ENCODE peak calls at places on chromosomes 2 and 18, in nine cellular contexts. X is psoas muscle, J is heart right ventricle, Q is B cell, I is IMR-90, A is tibial nerve, C is A549, P is dorsolateral prefrontal cortex, D is endothelial cell. U is an unnamed sample.

GRCh38 chr2:114049280-114049679 is 159.4 kb downstream of the ACTR3 start:
- DNase-seq in X (no peak), J (no peak), Q (no peak), I (no peak), A (no peak), C (no peak), P (no peak), D (no peak), U (no peak)

GRCh38 chr18:58813821-58814220 is 50.9 kb upstream of the ZNF532 start:
- DNase-seq in X (no peak), J (no peak), Q (no peak), I (no peak), A (no peak), C (no peak), P (no peak), D (no peak), U (no peak)

GRCh38 chr2:175187378-175187777 is 5.9 kb upstream of the ATP5MC3 start:
- DNase-seq in X (no peak), J (no peak), Q (no peak), I (peak; percentile 11), A (no peak), C (peak; percentile 7), P (no peak), D (no peak), U (no peak)

GRCh38 chr18:7147399-7147798 is 29.8 kb upstream of the LAMA1 start:
- DNase-seq in X (no peak), J (no peak), Q (no peak), I (no peak), A (no peak), C (no peak), P (no peak), D (no peak), U (no peak)

GRCh38 chr18:62925031-62925688 is 209.8 kb downstream of the PHLPP1 start:
- DNase-seq in X (no peak), J (no peak), Q (no peak), I (peak; percentile 29), A (no peak), C (no peak), P (no peak), D (no peak), U (no peak)

GRCh38 chr18:35479911-35480586 is 17.7 kb downstream of the INO80C start:
- DNase-seq in X (no peak), J (no peak), Q (no peak), I (no peak), A (no peak), C (no peak), P (no peak), D (no peak), U (no peak)

GRCh38 chr18:51437280-51438271 is 240.1 kb upstream of the MEX3C start:
- DNase-seq in X (no peak), J (no peak), Q (no peak), I (no peak), A (no peak), C (no peak), P (no peak), D (no peak), U (no peak)

GRCh38 chr18:50659091-50660003 is 99.5 kb downstream of the MAPK4 start:
- DNase-seq in X (no peak), J (no peak), Q (no peak), I (peak; percentile 5), A (no peak), C (peak; percentile 16), P (peak; percentile 59), D (no peak), U (no peak)

GRCh38 chr2:94982661-94983060 is 42.8 kb upstream of the MAL start:
- DNase-seq in X (no peak), J (no peak), Q (no peak), I (peak; percentile 32), A (no peak), C (no peak), P (no peak), D (no peak), U (no peak)

GRCh38 chr2:190746971-190747761 is 98.3 kb downstream of the NAB1 start:
- DNase-seq in X (no peak), J (no peak), Q (no peak), I (peak; percentile 59), A (no peak), C (no peak), P (no peak), D (peak; percentile 9), U (no peak)

GRCh38 chr2:239835056-239835455 is 190.1 kb downstream of the NDUFA10 start:
- DNase-seq in X (no peak), J (no peak), Q (no peak), I (no peak), A (no peak), C (no peak), P (no peak), D (no peak), U (peak; percentile 28)

GRCh38 chr2:181678033-181678586 is 2.2 kb downstream of the NEUROD1 start:
- DNase-seq in X (peak; percentile 39), J (peak; percentile 70), Q (no peak), I (peak; percentile 78), A (no peak), C (no peak), P (no peak), D (peak; percentile 87), U (peak; percentile 79)

GRCh38 chr18:22504665-22505064 is 87.0 kb upstream of the CTAGE1 start:
- DNase-seq in X (no peak), J (no peak), Q (no peak), I (peak; percentile 68), A (no peak), C (peak; percentile 14), P (no peak), D (no peak), U (no peak)

GRCh38 chr18:77071711-77072292 is 60.8 kb downstream of the MBP start:
- DNase-seq in X (no peak), J (no peak), Q (peak; percentile 65), I (peak; percentile 100), A (no peak), C (peak; percentile 21), P (peak; percentile 62), D (no peak), U (no peak)

GRCh38 chr2:207162319-207162718 is 3.4 kb downstream of the KLF7 start:
- DNase-seq in X (no peak), J (no peak), Q (no peak), I (no peak), A (no peak), C (no peak), P (no peak), D (no peak), U (no peak)

GRCh38 chr18:78814321-78814720 is 165.3 kb upstream of the SALL3 start:
- DNase-seq in X (no peak), J (no peak), Q (no peak), I (no peak), A (no peak), C (no peak), P (no peak), D (no peak), U (no peak)

GRCh38 chr2:111162718-111163331 is 42.1 kb downstream of the BCL2L11 start:
- DNase-seq in X (no peak), J (no peak), Q (no peak), I (peak; percentile 43), A (no peak), C (no peak), P (no peak), D (peak; percentile 30), U (no peak)

GRCh38 chr2:199279146-199279545 is 178.6 kb downstream of the SATB2 start:
- DNase-seq in X (no peak), J (no peak), Q (no peak), I (no peak), A (no peak), C (no peak), P (no peak), D (no peak), U (no peak)

GRCh38 chr2:121211251-121211650 is 73.8 kb downstream of the TFCP2L1 start:
- DNase-seq in X (no peak), J (no peak), Q (no peak), I (no peak), A (no peak), C (no peak), P (no peak), D (no peak), U (no peak)

GRCh38 chr2:227363756-227364155 is 15.3 kb downstream of the TM4SF20 start:
- DNase-seq in X (no peak), J (no peak), Q (no peak), I (no peak), A (no peak), C (no peak), P (no peak), D (no peak), U (no peak)
- TF ChIP-seq CTCF in X (no peak), J (no peak), Q (peak; percentile 74), I (peak; percentile 6), A (no peak), C (peak; percentile 49), P (no peak), D (peak; percentile 22), U (no peak)

GRCh38 chr2:202056611-202057010 is 16.4 kb upstream of the KIAA2012 start:
- DNase-seq in X (no peak), J (no peak), Q (no peak), I (peak; percentile 51), A (no peak), C (no peak), P (no peak), D (no peak), U (no peak)

GRCh38 chr2:202064206-202064880 is 8.7 kb upstream of the KIAA2012 start:
- DNase-seq in X (no peak), J (peak; percentile 11), Q (no peak), I (peak; percentile 94), A (no peak), C (no peak), P (peak; percentile 61), D (no peak), U (no peak)

GRCh38 chr2:202061695-202062094 is 11.4 kb upstream of the KIAA2012 start:
- DNase-seq in X (no peak), J (no peak), Q (no peak), I (no peak), A (no peak), C (no peak), P (no peak), D (no peak), U (no peak)

GRCh38 chr2:202064881-202065230 is 8.2 kb upstream of the KIAA2012 start:
- DNase-seq in X (no peak), J (no peak), Q (no peak), I (no peak), A (no peak), C (no peak), P (no peak), D (no peak), U (no peak)

GRCh38 chr2:202060218-202060617 is 12.8 kb upstream of the KIAA2012 start:
- DNase-seq in X (no peak), J (no peak), Q (no peak), I (no peak), A (no peak), C (no peak), P (no peak), D (no peak), U (no peak)
- TF ChIP-seq CTCF in X (no peak), J (no peak), Q (peak; percentile 46), I (peak; percentile 7), A (no peak), C (peak; percentile 16), P (no peak), D (peak; percentile 53), U (no peak)

GRCh38 chr2:188976545-188977268 is 2.5 kb downstream of the COL3A1 start:
- DNase-seq in X (no peak), J (no peak), Q (no peak), I (peak; percentile 81), A (no peak), C (no peak), P (no peak), D (no peak), U (no peak)
- TF ChIP-seq CTCF in X (peak; percentile 44), J (peak; percentile 34), Q (no peak), I (peak; percentile 71), A (peak; percentile 73), C (no peak), P (no peak), D (peak; percentile 17), U (peak; percentile 59)

GRCh38 chr18:70536370-70537062 is 247.7 kb downstream of the SOCS6 start:
- DNase-seq in X (no peak), J (no peak), Q (no peak), I (no peak), A (no peak), C (no peak), P (no peak), D (no peak), U (no peak)
- TF ChIP-seq CTCF in X (no peak), J (no peak), Q (no peak), I (no peak), A (no peak), C (no peak), P (no peak), D (no peak), U (no peak)